ENCODE peak calls at places on chromosomes 12 and 14, in six cellular contexts. O is glutamatergic neuron, D is ELR, B is EH, H is body of pancreas, W is C1 segment of cervical spinal cord. V is an unnamed sample.

GRCh38 chr12:107169200-107169599 is 75.9 kb upstream of the CRY1 start:
- DNase-seq in W (no peak), D (no peak), O (no peak), H (no peak), B (no peak), V (no peak)

GRCh38 chr12:104042580-104042979 is 7.4 kb downstream of the GLT8D2 start:
- DNase-seq in O (no peak), D (no peak), W (no peak), H (no peak), B (no peak), V (no peak)

GRCh38 chr14:73283592-73284379 is 46.5 kb downstream of the PAPLN start:
- DNase-seq in D (peak; percentile 24), W (no peak), H (no peak), B (peak; percentile 47), O (no peak), V (no peak)

GRCh38 chr12:42987216-42987631 is 397.7 kb upstream of the PRICKLE1 start:
- DNase-seq in D (no peak), W (no peak), O (no peak), H (no peak), B (no peak), V (peak; percentile 51)

GRCh38 chr14:103072595-103073366 is 11.2 kb upstream of the LBHD2 start:
- DNase-seq in D (peak; percentile 17), B (no peak), W (no peak), H (peak; percentile 59), O (no peak), V (no peak)

GRCh38 chr12:51187370-51187987 is 14.5 kb upstream of the TFCP2 start:
- DNase-seq in O (no peak), B (no peak), H (no peak), W (no peak), D (no peak), V (no peak)

GRCh38 chr12:3157581-3158328 is 80.6 kb downstream of the TSPAN9 start:
- DNase-seq in O (no peak), W (no peak), D (no peak), H (no peak), B (peak; percentile 37), V (no peak)

GRCh38 chr14:81219821-81220487 is 805 bp downstream of the GTF2A1 start:
- DNase-seq in D (peak; percentile 48), W (no peak), H (peak; percentile 33), B (peak; percentile 42), O (peak; percentile 54), V (peak; percentile 50)

GRCh38 chr14:33127531-33127930 is 188.9 kb downstream of the NPAS3 start:
- DNase-seq in W (no peak), D (peak; percentile 53), H (no peak), B (peak; percentile 5), O (no peak), V (peak; percentile 22)

GRCh38 chr12:75525263-75525662 is 13.9 kb upstream of the KRR1 start:
- DNase-seq in D (no peak), H (no peak), O (no peak), W (no peak), B (no peak), V (no peak)

GRCh38 chr14:51285102-51285501 is 45.1 kb downstream of the TMX1 start:
- DNase-seq in D (no peak), O (no peak), H (no peak), B (no peak), W (no peak), V (no peak)

GRCh38 chr12:123599310-123599709 is 2.6 kb upstream of the DDX55 start:
- DNase-seq in W (no peak), H (no peak), O (no peak), B (no peak), D (no peak), V (no peak)

GRCh38 chr12:94941440-94941862 is 62.0 kb downstream of the NDUFA12 start:
- DNase-seq in H (peak; percentile 20), B (peak; percentile 92), O (peak; percentile 17), D (peak; percentile 83), W (no peak), V (peak; percentile 62)

GRCh38 chr12:109530301-109530685 is 43.0 kb downstream of the MMAB start:
- DNase-seq in B (no peak), D (no peak), O (no peak), W (no peak), H (peak; percentile 34), V (no peak)

GRCh38 chr14:64203366-64204006 is 90.7 kb downstream of the ESR2 start:
- DNase-seq in D (no peak), H (no peak), W (no peak), O (no peak), B (no peak), V (no peak)

GRCh38 chr12:124700810-124701594 is 133.6 kb upstream of the NCOR2 start:
- DNase-seq in W (no peak), D (no peak), B (peak; percentile 78), O (no peak), H (peak; percentile 64), V (no peak)

GRCh38 chr12:2845280-2845679 is 10.4 kb upstream of the NRIP2 start:
- DNase-seq in B (peak; percentile 76), W (no peak), O (no peak), H (no peak), D (peak; percentile 70), V (peak; percentile 69)

GRCh38 chr12:103758310-103759089 is 82.5 kb downstream of the NT5DC3 start:
- DNase-seq in H (no peak), W (no peak), D (no peak), B (no peak), O (no peak), V (no peak)

GRCh38 chr14:99758915-99759545 is 34.2 kb upstream of the EML1 start:
- DNase-seq in D (no peak), H (no peak), B (no peak), O (no peak), W (no peak), V (no peak)

GRCh38 chr12:122303068-122303467 is 36.8 kb upstream of the VPS33A start:
- DNase-seq in D (no peak), W (no peak), B (no peak), H (no peak), O (no peak), V (no peak)

GRCh38 chr14:89429206-89430091 is 12.4 kb upstream of the FOXN3 start:
- DNase-seq in H (peak; percentile 23), O (peak; percentile 26), B (peak; percentile 66), D (peak; percentile 17), W (no peak), V (peak; percentile 65)